ENCODE peak calls at places on chromosome 13, in eight cellular contexts. D is IMR-90, A is H1, U is HCT116, O is PC-9, G is neural progenitor cell, F is OCI-LY7, E is DND-41. S is an unnamed sample.

GRCh38 chr13:74217816-74218215 is 83.6 kb upstream of the KLF12 start:
- DNase-seq in D (peak; percentile 97), A (no peak), U (no peak), O (no peak), G (no peak), F (no peak), E (no peak), S (no peak)

GRCh38 chr13:46184277-46184699 is 2.3 kb upstream of the LCP1 start:
- DNase-seq in D (no peak), A (peak; percentile 75), U (peak; percentile 28), O (peak; percentile 28), G (peak; percentile 66), F (peak; percentile 87), E (peak; percentile 81), S (no peak)

GRCh38 chr13:35817642-35818576 is 313.3 kb downstream of the DCLK1 start:
- DNase-seq in D (no peak), A (no peak), U (no peak), O (no peak), G (no peak), F (no peak), E (no peak), S (no peak)

GRCh38 chr13:51682691-51683090 is 98.4 kb downstream of the WDFY2 start:
- DNase-seq in D (peak; percentile 27), A (no peak), U (no peak), O (no peak), G (no peak), F (no peak), E (no peak), S (no peak)

GRCh38 chr13:96629331-96629730 is 364.9 kb downstream of the OXGR1 start:
- DNase-seq in D (no peak), A (no peak), U (no peak), O (no peak), G (no peak), F (no peak), E (no peak), S (no peak)

GRCh38 chr13:39892731-39893293 is 237.3 kb downstream of the COG6 start:
- DNase-seq in D (no peak), A (no peak), U (no peak), O (no peak), G (no peak), F (no peak), E (no peak), S (no peak)

GRCh38 chr13:48138270-48138669 is 43.4 kb upstream of the MED4 start:
- DNase-seq in D (no peak), A (no peak), U (no peak), O (no peak), G (no peak), F (no peak), E (no peak), S (no peak)

GRCh38 chr13:109773276-109773675 is 13.1 kb downstream of the IRS2 start:
- DNase-seq in D (no peak), A (no peak), U (no peak), O (peak; percentile 85), G (no peak), F (no peak), E (no peak), S (no peak)

GRCh38 chr13:97122381-97122996 is 99.6 kb upstream of the MBNL2 start:
- DNase-seq in D (peak; percentile 73), A (no peak), U (peak; percentile 85), O (peak; percentile 96), G (no peak), F (no peak), E (no peak), S (peak; percentile 74)

GRCh38 chr13:109243311-109243951 is 543.0 kb downstream of the IRS2 start:
- DNase-seq in D (peak; percentile 91), A (no peak), U (peak; percentile 85), O (peak; percentile 96), G (no peak), F (no peak), E (no peak), S (no peak)

GRCh38 chr13:81197966-81198365 is 857.0 kb upstream of the SPRY2 start:
- DNase-seq in D (no peak), A (no peak), U (no peak), O (no peak), G (no peak), F (no peak), E (no peak), S (no peak)

GRCh38 chr13:90974249-90974954 is 373.1 kb upstream of the MIR17HG start:
- DNase-seq in D (no peak), A (no peak), U (no peak), O (no peak), G (no peak), F (no peak), E (no peak), S (no peak)

GRCh38 chr13:51923983-51924539 is 62.3 kb downstream of the CCDC70 start:
- DNase-seq in D (no peak), A (no peak), U (peak; percentile 13), O (no peak), G (peak; percentile 20), F (no peak), E (no peak), S (no peak)

GRCh38 chr13:112263152-112263551 is 113.0 kb upstream of the SPACA7 start:
- DNase-seq in D (no peak), A (no peak), U (no peak), O (no peak), G (no peak), F (no peak), E (no peak), S (no peak)

GRCh38 chr13:21233086-21233485 is 56.6 kb downstream of the MRPL57 start:
- DNase-seq in D (no peak), A (no peak), U (no peak), O (no peak), G (no peak), F (no peak), E (peak; percentile 47), S (no peak)

GRCh38 chr13:50672025-50672424 is 171.5 kb downstream of the DLEU7 start:
- DNase-seq in D (no peak), A (no peak), U (no peak), O (peak; percentile 84), G (no peak), F (no peak), E (no peak), S (no peak)

GRCh38 chr13:40533072-40533471 is 133.4 kb downstream of the FOXO1 start:
- DNase-seq in D (no peak), A (no peak), U (no peak), O (no peak), G (no peak), F (no peak), E (no peak), S (no peak)

GRCh38 chr13:90947976-90948375 is 399.5 kb upstream of the MIR17HG start:
- DNase-seq in D (no peak), A (no peak), U (no peak), O (no peak), G (no peak), F (no peak), E (no peak), S (no peak)

GRCh38 chr13:43664700-43665191 is 122.0 kb downstream of the ENOX1 start:
- DNase-seq in D (peak; percentile 74), A (no peak), U (no peak), O (peak; percentile 57), G (peak; percentile 76), F (no peak), E (peak; percentile 8), S (no peak)

GRCh38 chr13:72952529-72953141 is 106.2 kb upstream of the KLF5 start:
- DNase-seq in D (no peak), A (no peak), U (no peak), O (no peak), G (no peak), F (no peak), E (no peak), S (no peak)

GRCh38 chr13:19089315-19089714 is 92.3 kb downstream of the TUBA3C start:
- DNase-seq in D (no peak), A (no peak), U (no peak), O (no peak), G (no peak), F (no peak), E (no peak), S (no peak)

DNA sequence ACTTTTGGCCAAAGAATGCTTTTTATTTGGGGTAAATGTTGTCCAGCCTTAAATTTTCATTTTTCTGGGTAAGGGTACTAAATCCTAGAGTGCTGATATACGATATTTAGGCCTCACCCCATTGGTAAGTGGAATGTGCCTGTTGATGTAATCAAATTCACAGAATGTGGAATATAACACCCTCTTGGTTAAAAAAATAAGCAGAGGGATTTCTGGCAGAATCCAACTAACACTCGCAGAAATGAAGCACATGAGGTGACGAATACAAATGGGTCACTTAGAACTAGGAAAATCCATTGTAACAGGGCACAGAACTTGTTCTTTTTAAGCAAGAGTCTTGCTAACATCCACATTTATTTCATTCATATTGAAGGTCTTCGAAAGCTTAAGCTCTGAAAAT is 320.3 kb downstream of the SHISA2 start:
- DNase-seq in D (no peak), A (no peak), U (no peak), O (no peak), G (no peak), F (no peak), E (no peak), S (no peak)
- TF ChIP-seq CTCF in D (no peak), A (no peak), U (no peak), O (no peak), G (no peak), F (no peak), E (no peak), S (no peak)

DNA sequence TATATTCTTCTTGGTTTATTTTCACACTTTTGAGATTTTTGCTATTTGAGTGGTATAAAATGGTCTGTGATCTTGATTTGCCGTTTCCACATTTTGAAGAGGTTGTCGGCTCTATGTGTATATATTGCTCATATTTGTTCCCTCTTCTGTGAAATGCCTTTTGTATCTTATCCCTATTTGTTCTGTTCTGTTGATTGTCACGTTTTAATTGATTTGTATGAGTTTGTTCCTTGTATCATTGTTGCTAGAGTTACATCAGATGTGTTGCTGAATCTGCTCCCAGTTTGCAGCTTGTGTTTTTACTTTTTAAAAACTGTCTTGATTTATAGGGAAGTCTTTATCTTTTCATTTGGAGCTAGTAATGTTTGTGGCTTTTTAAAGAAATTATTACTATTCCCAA is 17.1 kb downstream of the USPL1 start:
- DNase-seq in D (no peak), A (no peak), U (no peak), O (no peak), G (no peak), F (no peak), E (no peak), S (no peak)
- H4K20me1 ChIP-seq in D (peaks cover 26% of the 10 kb centered on the region), A (no peaks in the 10 kb centered on the region), U (peaks cover 16% of the 10 kb centered on the region), O (peaks cover 32% of the 10 kb centered on the region), G (peaks cover 12% of the 10 kb centered on the region), F (no peaks in the 10 kb centered on the region), E (peaks cover 23% of the 10 kb centered on the region), S (peaks cover 23% of the 10 kb centered on the region)

GRCh38 chr13:59659981-59660380 is 503.7 kb downstream of the DIAPH3 start:
- DNase-seq in D (no peak), A (no peak), U (no peak), O (no peak), G (no peak), F (no peak), E (no peak), S (no peak)
- H3K27ac ChIP-seq in D (no peak overlapping the region), A (no peak overlapping the region), U (no peak overlapping the region), O (no peak overlapping the region), G (no peak overlapping the region), F (no peak overlapping the region), E (no peak overlapping the region), S (no peak overlapping the region)

DNA sequence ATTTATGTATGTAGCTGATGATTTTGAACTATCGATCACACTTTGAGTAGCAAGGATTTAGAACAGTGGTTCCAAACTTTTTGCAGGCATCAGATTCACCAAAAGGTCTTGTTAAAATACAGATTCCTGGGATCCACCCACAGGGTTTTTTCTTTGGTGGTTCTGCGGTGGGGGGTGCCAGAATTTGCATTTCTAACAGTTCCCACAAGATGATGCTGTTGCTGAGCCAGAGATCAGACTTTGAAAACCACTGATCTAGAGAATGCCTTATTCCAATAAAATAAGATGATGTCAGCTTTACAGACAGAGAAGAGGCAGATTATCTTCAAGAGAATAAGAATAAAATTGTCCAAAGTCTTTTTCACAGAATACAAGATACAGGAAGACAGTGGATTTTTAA is 80.9 kb upstream of the SHISA2 start:
- DNase-seq in D (peak; percentile 13), A (no peak), U (no peak), O (no peak), G (peak; percentile 10), F (no peak), E (peak; percentile 21), S (peak; percentile 31)
- TF ChIP-seq CTCF in D (peak; percentile 32), A (no peak), U (peak; percentile 11), O (no peak), G (peak; percentile 48), F (peak; percentile 59), E (peak; percentile 53), S (peak; percentile 52)

S was measured in osteoblast.